ENCODE peak calls at places on chromosomes 3 and 15, in eight cellular contexts. One of them, this sample, is unnamed.

GRCh38 chr3:30355622-30356021 is 250.8 kb upstream of the TGFBR2 start:
- DNase-seq in uterus: no peak
- DNase-seq in brain microvascular endothelial cell: no peak
- DNase-seq in stomach: no peak
- DNase-seq in GM20000: no peak
- DNase-seq in upper lobe of right lung: no peak
- DNase-seq in left ventricle myocardium inferior: no peak
- DNase-seq in adrenal gland: no peak
- DNase-seq in this sample: no peak

GRCh38 chr3:30496496-30496966 is 109.9 kb upstream of the TGFBR2 start:
- DNase-seq in uterus: peak; percentile 37
- DNase-seq in brain microvascular endothelial cell: peak; percentile 74
- DNase-seq in stomach: no peak
- DNase-seq in GM20000: no peak
- DNase-seq in upper lobe of right lung: no peak
- DNase-seq in left ventricle myocardium inferior: peak; percentile 26
- DNase-seq in adrenal gland: peak; percentile 18
- DNase-seq in this sample: no peak

GRCh38 chr3:72907851-72908620 is 20.2 kb downstream of the GXYLT2 start:
- DNase-seq in uterus: peak; percentile 46
- DNase-seq in brain microvascular endothelial cell: peak; percentile 57
- DNase-seq in stomach: no peak
- DNase-seq in GM20000: no peak
- DNase-seq in upper lobe of right lung: no peak
- DNase-seq in left ventricle myocardium inferior: peak; percentile 40
- DNase-seq in adrenal gland: peak; percentile 66
- DNase-seq in this sample: no peak

GRCh38 chr3:128033102-128033501 is 19.1 kb upstream of the SEC61A1 start:
- DNase-seq in uterus: no peak
- DNase-seq in brain microvascular endothelial cell: no peak
- DNase-seq in stomach: no peak
- DNase-seq in GM20000: no peak
- DNase-seq in upper lobe of right lung: no peak
- DNase-seq in left ventricle myocardium inferior: no peak
- DNase-seq in adrenal gland: no peak
- DNase-seq in this sample: no peak

GRCh38 chr3:169835533-169835932 is 22.8 kb upstream of the LRRC34 start:
- DNase-seq in uterus: no peak
- DNase-seq in brain microvascular endothelial cell: no peak
- DNase-seq in stomach: no peak
- DNase-seq in GM20000: no peak
- DNase-seq in upper lobe of right lung: no peak
- DNase-seq in left ventricle myocardium inferior: no peak
- DNase-seq in adrenal gland: no peak
- DNase-seq in this sample: no peak

GRCh38 chr15:39156166-39156565 is 424.7 kb upstream of the THBS1 start:
- DNase-seq in uterus: peak; percentile 30
- DNase-seq in brain microvascular endothelial cell: no peak
- DNase-seq in stomach: no peak
- DNase-seq in GM20000: no peak
- DNase-seq in upper lobe of right lung: no peak
- DNase-seq in left ventricle myocardium inferior: peak; percentile 27
- DNase-seq in adrenal gland: peak; percentile 57
- DNase-seq in this sample: no peak

GRCh38 chr3:193857996-193858395 is 265.0 kb downstream of the OPA1 start:
- DNase-seq in uterus: no peak
- DNase-seq in brain microvascular endothelial cell: no peak
- DNase-seq in stomach: no peak
- DNase-seq in GM20000: no peak
- DNase-seq in upper lobe of right lung: no peak
- DNase-seq in left ventricle myocardium inferior: no peak
- DNase-seq in adrenal gland: no peak
- DNase-seq in this sample: no peak

GRCh38 chr15:31145271-31145911 is 43.9 kb upstream of the TRPM1 start:
- DNase-seq in uterus: no peak
- DNase-seq in brain microvascular endothelial cell: no peak
- DNase-seq in stomach: no peak
- DNase-seq in GM20000: no peak
- DNase-seq in upper lobe of right lung: no peak
- DNase-seq in left ventricle myocardium inferior: no peak
- DNase-seq in adrenal gland: no peak
- DNase-seq in this sample: no peak

GRCh38 chr3:162538466-162538865 is 1041.9 kb downstream of the OTOL1 start:
- DNase-seq in uterus: no peak
- DNase-seq in brain microvascular endothelial cell: no peak
- DNase-seq in stomach: no peak
- DNase-seq in GM20000: no peak
- DNase-seq in upper lobe of right lung: no peak
- DNase-seq in left ventricle myocardium inferior: no peak
- DNase-seq in adrenal gland: no peak
- DNase-seq in this sample: no peak

GRCh38 chr3:20096135-20096685 is 56.0 kb downstream of the KAT2B start:
- DNase-seq in uterus: no peak
- DNase-seq in brain microvascular endothelial cell: no peak
- DNase-seq in stomach: no peak
- DNase-seq in GM20000: no peak
- DNase-seq in upper lobe of right lung: no peak
- DNase-seq in left ventricle myocardium inferior: no peak
- DNase-seq in adrenal gland: no peak
- DNase-seq in this sample: no peak

GRCh38 chr3:159988617-159989251 is at the start of gene IL12A:
- DNase-seq in uterus: peak; percentile 75
- DNase-seq in brain microvascular endothelial cell: peak; percentile 53
- DNase-seq in stomach: peak; percentile 85
- DNase-seq in GM20000: peak; percentile 88
- DNase-seq in upper lobe of right lung: peak; percentile 92
- DNase-seq in left ventricle myocardium inferior: peak; percentile 80
- DNase-seq in adrenal gland: peak; percentile 71
- DNase-seq in this sample: peak; percentile 84

DNA sequence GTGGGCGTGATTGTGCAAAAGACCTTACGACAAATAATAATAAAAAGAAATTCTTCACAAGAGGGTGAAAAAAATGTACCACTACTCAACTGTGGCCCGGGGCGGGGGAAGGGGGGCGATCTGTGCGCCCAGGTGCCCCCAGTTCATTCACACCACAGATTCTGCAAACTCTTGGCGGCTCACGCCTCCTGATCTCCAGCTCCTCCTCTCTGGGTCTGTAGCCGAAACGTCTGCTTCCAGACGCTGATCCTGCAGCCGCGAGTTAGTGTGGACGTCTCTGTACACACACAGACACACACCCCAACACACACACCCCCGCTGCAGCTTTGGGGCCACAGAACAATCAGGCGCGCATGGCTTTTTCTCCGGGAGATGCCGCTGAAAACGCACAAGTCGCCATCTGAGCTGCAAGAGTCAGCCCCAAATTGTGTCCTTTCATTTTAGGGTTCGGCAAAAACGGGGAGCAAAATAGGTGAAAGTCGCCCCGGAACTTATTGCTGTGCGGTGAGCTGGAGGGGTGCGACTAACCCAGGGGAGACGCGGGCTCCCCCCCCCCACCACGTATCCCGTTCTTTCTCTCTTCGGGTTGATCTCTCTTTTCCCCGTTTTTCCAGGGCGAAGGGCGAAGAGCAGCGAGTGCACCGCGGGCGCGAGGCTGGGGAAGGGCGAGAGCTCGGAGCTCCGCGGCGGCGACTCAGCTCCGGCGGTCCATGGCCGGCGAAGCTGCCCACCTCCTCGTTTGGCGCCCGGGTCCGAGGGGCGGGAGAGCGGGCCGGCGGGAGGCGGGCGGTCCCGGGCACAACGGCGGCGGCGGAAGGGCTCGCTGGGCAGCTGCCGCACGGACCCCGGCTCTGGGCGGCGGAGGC is 503 bp upstream of the WNT5A start:
- DNase-seq in uterus: peak; percentile 25
- DNase-seq in brain microvascular endothelial cell: peak; percentile 64
- DNase-seq in stomach: no peak
- DNase-seq in GM20000: peak; percentile 68
- DNase-seq in upper lobe of right lung: peak; percentile 76
- DNase-seq in left ventricle myocardium inferior: peak; percentile 22
- DNase-seq in adrenal gland: no peak
- DNase-seq in this sample: peak; percentile 32
- TF ChIP-seq CTCF in uterus: no peak
- TF ChIP-seq CTCF in brain microvascular endothelial cell: no peak
- TF ChIP-seq CTCF in stomach: no peak
- TF ChIP-seq CTCF in GM20000: no peak
- TF ChIP-seq CTCF in upper lobe of right lung: no peak
- TF ChIP-seq CTCF in left ventricle myocardium inferior: no peak
- TF ChIP-seq CTCF in adrenal gland: no peak
- TF ChIP-seq CTCF in this sample: no peak

GRCh38 chr3:5796541-5796940 is 609.0 kb downstream of the EDEM1 start:
- DNase-seq in uterus: no peak
- DNase-seq in brain microvascular endothelial cell: no peak
- DNase-seq in stomach: no peak
- DNase-seq in GM20000: no peak
- DNase-seq in upper lobe of right lung: no peak
- DNase-seq in left ventricle myocardium inferior: no peak
- DNase-seq in adrenal gland: no peak
- DNase-seq in this sample: no peak

GRCh38 chr3:5798809-5799208 is 611.3 kb downstream of the EDEM1 start:
- DNase-seq in uterus: no peak
- DNase-seq in brain microvascular endothelial cell: no peak
- DNase-seq in stomach: no peak
- DNase-seq in GM20000: no peak
- DNase-seq in upper lobe of right lung: no peak
- DNase-seq in left ventricle myocardium inferior: no peak
- DNase-seq in adrenal gland: no peak
- DNase-seq in this sample: no peak

GRCh38 chr3:5800965-5801364 is 613.5 kb downstream of the EDEM1 start:
- DNase-seq in uterus: no peak
- DNase-seq in brain microvascular endothelial cell: no peak
- DNase-seq in stomach: no peak
- DNase-seq in GM20000: no peak
- DNase-seq in upper lobe of right lung: no peak
- DNase-seq in left ventricle myocardium inferior: no peak
- DNase-seq in adrenal gland: no peak
- DNase-seq in this sample: no peak

GRCh38 chr3:5799421-5799820 is 611.9 kb downstream of the EDEM1 start:
- DNase-seq in uterus: no peak
- DNase-seq in brain microvascular endothelial cell: no peak
- DNase-seq in stomach: no peak
- DNase-seq in GM20000: no peak
- DNase-seq in upper lobe of right lung: no peak
- DNase-seq in left ventricle myocardium inferior: no peak
- DNase-seq in adrenal gland: no peak
- DNase-seq in this sample: no peak
- TF ChIP-seq CTCF in uterus: no peak
- TF ChIP-seq CTCF in brain microvascular endothelial cell: no peak
- TF ChIP-seq CTCF in stomach: no peak
- TF ChIP-seq CTCF in GM20000: no peak
- TF ChIP-seq CTCF in upper lobe of right lung: no peak
- TF ChIP-seq CTCF in left ventricle myocardium inferior: no peak
- TF ChIP-seq CTCF in adrenal gland: no peak
- TF ChIP-seq CTCF in this sample: no peak

GRCh38 chr3:42572278-42572677 is 9.5 kb downstream of the SEC22C start:
- DNase-seq in uterus: no peak
- DNase-seq in brain microvascular endothelial cell: peak; percentile 48
- DNase-seq in stomach: no peak
- DNase-seq in GM20000: peak; percentile 43
- DNase-seq in upper lobe of right lung: no peak
- DNase-seq in left ventricle myocardium inferior: no peak
- DNase-seq in adrenal gland: no peak
- DNase-seq in this sample: peak; percentile 60
- TF ChIP-seq CTCF in uterus: peak; percentile 20
- TF ChIP-seq CTCF in brain microvascular endothelial cell: peak; percentile 81
- TF ChIP-seq CTCF in stomach: peak; percentile 16
- TF ChIP-seq CTCF in GM20000: peak; percentile 57
- TF ChIP-seq CTCF in upper lobe of right lung: peak; percentile 52
- TF ChIP-seq CTCF in left ventricle myocardium inferior: peak; percentile 55
- TF ChIP-seq CTCF in adrenal gland: peak; percentile 15
- TF ChIP-seq CTCF in this sample: no peak

DNA sequence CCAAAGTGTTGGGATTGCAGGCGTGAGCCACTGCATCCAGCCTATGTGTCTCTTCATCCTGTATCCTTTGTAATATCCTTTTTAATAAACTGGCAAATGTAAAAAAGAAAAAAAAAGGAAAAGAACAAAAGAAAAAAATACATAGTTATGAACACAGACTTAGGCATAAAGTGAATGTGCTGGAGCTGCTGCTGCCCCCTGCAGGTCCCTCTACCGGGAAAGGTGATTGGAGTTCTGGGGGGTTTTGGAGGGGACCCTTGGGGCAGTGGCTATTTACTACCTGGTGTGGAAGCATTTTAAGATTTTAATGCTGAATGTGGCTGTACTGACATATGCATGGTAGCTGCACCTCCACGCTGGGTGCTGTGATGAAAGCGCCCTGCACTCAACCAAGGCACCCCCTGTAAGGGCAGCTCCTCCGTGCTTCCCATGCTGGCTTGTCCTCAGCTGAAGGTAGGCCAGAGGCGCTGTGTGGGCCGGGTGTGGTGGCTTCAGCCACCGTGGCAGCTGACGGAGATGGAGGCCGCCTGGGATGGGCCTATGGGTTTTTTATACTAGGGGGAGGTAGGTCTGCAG is 49.9 kb downstream of the RPLP1 start:
- DNase-seq in uterus: no peak
- DNase-seq in brain microvascular endothelial cell: no peak
- DNase-seq in stomach: no peak
- DNase-seq in GM20000: no peak
- DNase-seq in upper lobe of right lung: no peak
- DNase-seq in left ventricle myocardium inferior: no peak
- DNase-seq in adrenal gland: no peak
- DNase-seq in this sample: no peak
- TF ChIP-seq CTCF in uterus: no peak
- TF ChIP-seq CTCF in brain microvascular endothelial cell: peak; percentile 49
- TF ChIP-seq CTCF in stomach: no peak
- TF ChIP-seq CTCF in GM20000: no peak
- TF ChIP-seq CTCF in upper lobe of right lung: peak; percentile 29
- TF ChIP-seq CTCF in left ventricle myocardium inferior: peak; percentile 38
- TF ChIP-seq CTCF in adrenal gland: no peak
- TF ChIP-seq CTCF in this sample: no peak

GRCh38 chr15:43824302-43825246 is at the start of gene MFAP1:
- DNase-seq in uterus: peak; percentile 92
- DNase-seq in brain microvascular endothelial cell: peak; percentile 96
- DNase-seq in stomach: peak; percentile 95
- DNase-seq in GM20000: peak; percentile 91
- DNase-seq in upper lobe of right lung: peak; percentile 95
- DNase-seq in left ventricle myocardium inferior: peak; percentile 93
- DNase-seq in adrenal gland: peak; percentile 98
- DNase-seq in this sample: peak; percentile 96
- TF ChIP-seq CTCF in uterus: peak; percentile 13
- TF ChIP-seq CTCF in brain microvascular endothelial cell: no peak
- TF ChIP-seq CTCF in stomach: no peak
- TF ChIP-seq CTCF in GM20000: no peak
- TF ChIP-seq CTCF in upper lobe of right lung: no peak
- TF ChIP-seq CTCF in left ventricle myocardium inferior: no peak
- TF ChIP-seq CTCF in adrenal gland: no peak
- TF ChIP-seq CTCF in this sample: no peak

GRCh38 chr15:88489321-88489720 is 21.8 kb downstream of the MRPS11 start:
- DNase-seq in uterus: no peak
- DNase-seq in brain microvascular endothelial cell: no peak
- DNase-seq in stomach: no peak
- DNase-seq in GM20000: no peak
- DNase-seq in upper lobe of right lung: no peak
- DNase-seq in left ventricle myocardium inferior: no peak
- DNase-seq in adrenal gland: no peak
- DNase-seq in this sample: no peak
- TF ChIP-seq CTCF in uterus: no peak
- TF ChIP-seq CTCF in brain microvascular endothelial cell: no peak
- TF ChIP-seq CTCF in stomach: no peak
- TF ChIP-seq CTCF in GM20000: no peak
- TF ChIP-seq CTCF in upper lobe of right lung: no peak
- TF ChIP-seq CTCF in left ventricle myocardium inferior: no peak
- TF ChIP-seq CTCF in adrenal gland: no peak
- TF ChIP-seq CTCF in this sample: no peak

GRCh38 chr3:45546636-45547201 is 47.8 kb upstream of the LIMD1 start:
- DNase-seq in uterus: no peak
- DNase-seq in brain microvascular endothelial cell: no peak
- DNase-seq in stomach: no peak
- DNase-seq in GM20000: no peak
- DNase-seq in upper lobe of right lung: no peak
- DNase-seq in left ventricle myocardium inferior: no peak
- DNase-seq in adrenal gland: no peak
- DNase-seq in this sample: no peak
- TF ChIP-seq CTCF in uterus: no peak
- TF ChIP-seq CTCF in brain microvascular endothelial cell: peak; percentile 68
- TF ChIP-seq CTCF in stomach: peak; percentile 20
- TF ChIP-seq CTCF in GM20000: peak; percentile 58
- TF ChIP-seq CTCF in upper lobe of right lung: peak; percentile 30
- TF ChIP-seq CTCF in left ventricle myocardium inferior: peak; percentile 45
- TF ChIP-seq CTCF in adrenal gland: no peak
- TF ChIP-seq CTCF in this sample: no peak

This sample was measured in mucosa of descending colon.